ENCODE peak calls at places on chromosomes 16 and 17, in five cellular contexts. J is Ammon's horn; B is stromal cell of bone marrow; Q is stimulated activated CD4-positive, alpha-beta T cell treated with anti-CD3 and anti-CD28 coated beads, Interleukin-12 subunit alpha, Interleukin-12 subunit beta, amount 100 ng/mL, for 48 hours; U is left kidney. G is an unnamed sample.

GRCh38 chr17:2331303-2331702 is 5.0 kb downstream of the TSR1 start:
- DNase-seq in J (no peak), B (no peak), Q (no peak), U (no peak), G (no peak)

GRCh38 chr16:72240949-72241348 is 69.0 kb upstream of the PMFBP1 start:
- DNase-seq in J (no peak), B (no peak), Q (no peak), U (peak), G (no peak)

GRCh38 chr17:46154151-46154816 is 38.9 kb downstream of the KANSL1 start:
- DNase-seq in J (no peak), B (peak), Q (peak), U (no peak), G (no peak)

GRCh38 chr16:78022347-78022746 is at the start of gene CLEC3A:
- DNase-seq in J (no peak), B (no peak), Q (no peak), U (no peak), G (no peak)

GRCh38 chr17:78661092-78661770 is 84.0 kb upstream of the DNAH17 start:
- DNase-seq in J (no peak), B (no peak), Q (no peak), U (peak), G (no peak)

GRCh38 chr17:78890111-78890897 is 12.7 kb downstream of the CEP295NL start:
- DNase-seq in J (peak), B (no peak), Q (peak), U (peak), G (no peak)

GRCh38 chr17:29722411-29723198 is 99.9 kb upstream of the CORO6 start:
- DNase-seq in J (peak), B (peak), Q (no peak), U (peak), G (no peak)

GRCh38 chr16:58551496-58551895 is 36.2 kb downstream of the SETD6 start:
- DNase-seq in J (no peak), B (no peak), Q (no peak), U (peak), G (no peak)

GRCh38 chr17:66841328-66841727 is 6.4 kb downstream of the CACNG5 start:
- DNase-seq in J (no peak), B (no peak), Q (no peak), U (no peak), G (no peak)

GRCh38 chr17:48074322-48075054 is 26.3 kb downstream of the NFE2L1 start:
- DNase-seq in J (peak), B (peak), Q (peak), U (peak), G (no peak)

GRCh38 chr16:59148312-59148711 is 414.2 kb upstream of the GOT2 start:
- DNase-seq in J (no peak), B (no peak), Q (no peak), U (no peak), G (no peak)

G was measured in HuH-7.5.